ENCODE peak calls at places on chromosomes 7 and 10, in six cellular contexts. One of them, this sample, is unnamed. For H3K9me3, the result is how much of the 10 kb centered on the place peaks cover.

GRCh38 chr7:47277321-47277781 is 304.6 kb downstream of the TNS3 start:
- DNase-seq in lower lobe of right lung: no peak
- DNase-seq in fibroblast of lung: no peak
- DNase-seq in Panc1: no peak
- DNase-seq in thyroid gland: no peak
- DNase-seq in body of pancreas: no peak
- DNase-seq in this sample: no peak

GRCh38 chr10:24957624-24958435 is 5.4 kb upstream of the PRTFDC1 start:
- DNase-seq in lower lobe of right lung: no peak
- DNase-seq in fibroblast of lung: peak
- DNase-seq in Panc1: no peak
- DNase-seq in thyroid gland: no peak
- DNase-seq in body of pancreas: no peak
- DNase-seq in this sample: no peak

GRCh38 chr7:148433521-148434180 is 156.9 kb upstream of the C7orf33 start:
- DNase-seq in lower lobe of right lung: no peak
- DNase-seq in fibroblast of lung: no peak
- DNase-seq in Panc1: no peak
- DNase-seq in thyroid gland: no peak
- DNase-seq in body of pancreas: no peak
- DNase-seq in this sample: no peak

GRCh38 chr10:118868618-118869017 is 113.8 kb upstream of the CACUL1 start:
- DNase-seq in lower lobe of right lung: no peak
- DNase-seq in fibroblast of lung: no peak
- DNase-seq in Panc1: no peak
- DNase-seq in thyroid gland: peak
- DNase-seq in body of pancreas: no peak
- DNase-seq in this sample: no peak

GRCh38 chr7:115724400-115725056 is 306.0 kb downstream of the TFEC start:
- DNase-seq in lower lobe of right lung: no peak
- DNase-seq in fibroblast of lung: no peak
- DNase-seq in Panc1: no peak
- DNase-seq in thyroid gland: peak
- DNase-seq in body of pancreas: peak
- DNase-seq in this sample: no peak

GRCh38 chr10:69224862-69225657 is 4.9 kb downstream of the HKDC1 start:
- DNase-seq in lower lobe of right lung: no peak
- DNase-seq in fibroblast of lung: no peak
- DNase-seq in Panc1: no peak
- DNase-seq in thyroid gland: no peak
- DNase-seq in body of pancreas: no peak
- DNase-seq in this sample: no peak

GRCh38 chr7:107579881-107580715 is at the start of gene BCAP29:
- DNase-seq in lower lobe of right lung: peak
- DNase-seq in fibroblast of lung: peak
- DNase-seq in Panc1: no peak
- DNase-seq in thyroid gland: peak
- DNase-seq in body of pancreas: peak
- DNase-seq in this sample: peak

GRCh38 chr7:139658919-139659675 is 118.7 kb downstream of the HIPK2 start:
- DNase-seq in lower lobe of right lung: no peak
- DNase-seq in fibroblast of lung: no peak
- DNase-seq in Panc1: no peak
- DNase-seq in thyroid gland: no peak
- DNase-seq in body of pancreas: no peak
- DNase-seq in this sample: no peak

GRCh38 chr7:6367701-6368211 is 80.0 kb downstream of the DAGLB start:
- DNase-seq in lower lobe of right lung: no peak
- DNase-seq in fibroblast of lung: peak
- DNase-seq in Panc1: no peak
- DNase-seq in thyroid gland: no peak
- DNase-seq in body of pancreas: no peak
- DNase-seq in this sample: no peak

GRCh38 chr10:19412531-19412930 is 363.9 kb downstream of the MALRD1 start:
- DNase-seq in lower lobe of right lung: no peak
- DNase-seq in fibroblast of lung: peak
- DNase-seq in Panc1: no peak
- DNase-seq in thyroid gland: no peak
- DNase-seq in body of pancreas: no peak
- DNase-seq in this sample: no peak

GRCh38 chr7:918118-918425 is 36.4 kb downstream of the ADAP1 start:
- DNase-seq in lower lobe of right lung: peak
- DNase-seq in fibroblast of lung: no peak
- DNase-seq in Panc1: no peak
- DNase-seq in thyroid gland: no peak
- DNase-seq in body of pancreas: no peak
- DNase-seq in this sample: peak

GRCh38 chr10:21981118-21981517 is 22.4 kb downstream of the DNAJC1 start:
- DNase-seq in lower lobe of right lung: no peak
- DNase-seq in fibroblast of lung: no peak
- DNase-seq in Panc1: no peak
- DNase-seq in thyroid gland: no peak
- DNase-seq in body of pancreas: no peak
- DNase-seq in this sample: no peak

GRCh38 chr7:127819975-127820778 is 168.2 kb downstream of the SND1 start:
- DNase-seq in lower lobe of right lung: no peak
- DNase-seq in fibroblast of lung: peak
- DNase-seq in Panc1: no peak
- DNase-seq in thyroid gland: no peak
- DNase-seq in body of pancreas: no peak
- DNase-seq in this sample: no peak

DNA sequence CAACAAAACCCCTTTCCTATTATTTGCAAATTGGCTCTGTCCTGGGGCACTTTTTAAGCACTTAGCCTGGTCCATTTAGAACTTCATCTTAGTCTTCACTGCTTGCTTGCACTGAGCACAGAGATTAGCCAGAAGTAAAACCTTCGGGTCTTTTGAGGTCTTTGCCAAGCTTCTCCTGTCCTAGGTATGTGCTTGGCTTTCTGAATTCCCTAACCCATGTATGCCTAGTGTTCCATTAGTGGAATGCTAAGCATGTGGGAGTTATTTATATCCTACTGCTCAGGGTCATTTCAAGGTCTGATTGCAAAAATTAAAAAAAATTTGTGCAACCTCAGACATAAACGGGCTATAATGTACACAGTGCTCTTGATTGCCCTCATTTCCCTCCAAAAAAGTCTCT is 18.0 kb downstream of the ZNF37A start:
- DNase-seq in lower lobe of right lung: no peak
- DNase-seq in fibroblast of lung: peak
- DNase-seq in Panc1: no peak
- DNase-seq in thyroid gland: no peak
- DNase-seq in body of pancreas: no peak
- DNase-seq in this sample: no peak
- H3K9me3 ChIP-seq in lower lobe of right lung: half or more
- H3K9me3 ChIP-seq in fibroblast of lung: under half
- H3K9me3 ChIP-seq in Panc1: under half
- H3K9me3 ChIP-seq in thyroid gland: under half
- H3K9me3 ChIP-seq in body of pancreas: half or more
- H3K9me3 ChIP-seq in this sample: under half

DNA sequence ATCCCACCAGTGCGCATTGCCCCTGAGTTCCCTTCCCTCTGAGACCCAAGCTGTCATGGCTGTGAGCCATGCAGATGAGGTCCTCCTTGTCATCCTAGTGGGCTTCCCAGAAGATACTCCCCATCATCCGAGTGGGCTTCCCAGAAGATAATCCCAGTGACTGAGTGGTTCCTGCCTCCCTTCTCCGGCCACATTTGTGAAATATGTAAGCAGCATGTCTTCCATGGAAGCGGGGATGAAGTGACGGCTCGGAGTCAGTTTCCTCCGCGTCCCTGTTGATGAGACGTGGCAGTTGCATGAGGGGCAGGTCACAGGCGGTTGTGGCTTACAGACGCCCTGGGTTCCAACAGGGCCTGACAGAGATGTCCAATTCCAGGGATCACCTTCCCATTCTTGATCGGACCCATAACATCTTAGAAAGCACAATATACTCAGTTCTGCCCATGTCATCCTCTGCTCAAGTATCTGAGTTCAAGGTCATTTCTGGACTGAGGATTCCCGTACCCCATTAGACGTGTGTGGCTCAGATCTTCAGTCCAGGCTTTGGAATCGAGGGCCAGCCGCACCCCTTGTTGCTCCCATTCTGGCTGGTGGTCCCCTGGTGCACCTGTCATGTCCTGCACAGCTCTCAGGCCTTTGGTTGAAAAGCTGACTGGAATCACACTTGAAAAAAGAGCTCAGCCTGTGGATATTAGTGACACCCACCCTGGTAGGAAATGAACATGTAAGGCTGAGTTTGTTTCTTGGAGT is 166.9 kb downstream of the PTPRN2 start:
- DNase-seq in lower lobe of right lung: no peak
- DNase-seq in fibroblast of lung: no peak
- DNase-seq in Panc1: no peak
- DNase-seq in thyroid gland: no peak
- DNase-seq in body of pancreas: no peak
- DNase-seq in this sample: no peak
- H3K9me3 ChIP-seq in lower lobe of right lung: under half
- H3K9me3 ChIP-seq in fibroblast of lung: under half
- H3K9me3 ChIP-seq in Panc1: under half
- H3K9me3 ChIP-seq in thyroid gland: under half
- H3K9me3 ChIP-seq in body of pancreas: under half
- H3K9me3 ChIP-seq in this sample: under half

GRCh38 chr7:159166530-159166929 is 21.9 kb upstream of the VIPR2 start:
- DNase-seq in lower lobe of right lung: no peak
- DNase-seq in fibroblast of lung: no peak
- DNase-seq in Panc1: no peak
- DNase-seq in thyroid gland: no peak
- DNase-seq in body of pancreas: no peak
- DNase-seq in this sample: no peak

GRCh38 chr7:159165352-159165751 is 20.7 kb upstream of the VIPR2 start:
- DNase-seq in lower lobe of right lung: no peak
- DNase-seq in fibroblast of lung: no peak
- DNase-seq in Panc1: no peak
- DNase-seq in thyroid gland: no peak
- DNase-seq in body of pancreas: no peak
- DNase-seq in this sample: no peak

GRCh38 chr7:159167139-159167538 is 22.5 kb upstream of the VIPR2 start:
- DNase-seq in lower lobe of right lung: no peak
- DNase-seq in fibroblast of lung: no peak
- DNase-seq in Panc1: no peak
- DNase-seq in thyroid gland: no peak
- DNase-seq in body of pancreas: no peak
- DNase-seq in this sample: no peak

GRCh38 chr7:159172314-159172892 is 27.7 kb upstream of the VIPR2 start:
- DNase-seq in lower lobe of right lung: no peak
- DNase-seq in fibroblast of lung: no peak
- DNase-seq in Panc1: no peak
- DNase-seq in thyroid gland: no peak
- DNase-seq in body of pancreas: no peak
- DNase-seq in this sample: no peak

DNA sequence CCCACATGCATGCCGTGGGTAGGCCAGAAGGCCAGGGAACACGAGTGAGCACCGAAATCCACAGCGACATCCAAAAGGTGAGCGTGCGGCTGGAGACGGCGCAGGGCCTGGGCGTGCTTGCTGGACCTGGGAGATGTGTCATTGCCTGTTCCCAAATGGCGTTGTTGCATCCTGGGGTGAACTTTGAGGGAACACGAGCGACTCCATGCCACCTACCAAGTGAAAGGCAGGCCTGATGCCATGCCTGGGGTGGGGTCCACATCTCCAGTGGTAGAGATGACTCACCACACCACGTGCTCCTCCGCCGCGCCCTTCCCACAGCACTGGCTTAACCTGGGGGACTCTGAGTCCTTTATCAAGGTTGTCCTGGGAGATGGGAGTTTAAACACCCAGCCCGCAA is 24.7 kb upstream of the VIPR2 start:
- DNase-seq in lower lobe of right lung: no peak
- DNase-seq in fibroblast of lung: no peak
- DNase-seq in Panc1: no peak
- DNase-seq in thyroid gland: no peak
- DNase-seq in body of pancreas: no peak
- DNase-seq in this sample: no peak
- H3K9me3 ChIP-seq in lower lobe of right lung: under half
- H3K9me3 ChIP-seq in fibroblast of lung: under half
- H3K9me3 ChIP-seq in Panc1: under half
- H3K9me3 ChIP-seq in thyroid gland: under half
- H3K9me3 ChIP-seq in body of pancreas: under half
- H3K9me3 ChIP-seq in this sample: under half

GRCh38 chr10:104273291-104273690 is 4.3 kb downstream of the GSTO2 start:
- DNase-seq in lower lobe of right lung: no peak
- DNase-seq in fibroblast of lung: no peak
- DNase-seq in Panc1: no peak
- DNase-seq in thyroid gland: no peak
- DNase-seq in body of pancreas: no peak
- DNase-seq in this sample: no peak
- H3K9me3 ChIP-seq in lower lobe of right lung: under half
- H3K9me3 ChIP-seq in fibroblast of lung: under half
- H3K9me3 ChIP-seq in Panc1: under half
- H3K9me3 ChIP-seq in thyroid gland: under half
- H3K9me3 ChIP-seq in body of pancreas: under half
- H3K9me3 ChIP-seq in this sample: under half

DNA sequence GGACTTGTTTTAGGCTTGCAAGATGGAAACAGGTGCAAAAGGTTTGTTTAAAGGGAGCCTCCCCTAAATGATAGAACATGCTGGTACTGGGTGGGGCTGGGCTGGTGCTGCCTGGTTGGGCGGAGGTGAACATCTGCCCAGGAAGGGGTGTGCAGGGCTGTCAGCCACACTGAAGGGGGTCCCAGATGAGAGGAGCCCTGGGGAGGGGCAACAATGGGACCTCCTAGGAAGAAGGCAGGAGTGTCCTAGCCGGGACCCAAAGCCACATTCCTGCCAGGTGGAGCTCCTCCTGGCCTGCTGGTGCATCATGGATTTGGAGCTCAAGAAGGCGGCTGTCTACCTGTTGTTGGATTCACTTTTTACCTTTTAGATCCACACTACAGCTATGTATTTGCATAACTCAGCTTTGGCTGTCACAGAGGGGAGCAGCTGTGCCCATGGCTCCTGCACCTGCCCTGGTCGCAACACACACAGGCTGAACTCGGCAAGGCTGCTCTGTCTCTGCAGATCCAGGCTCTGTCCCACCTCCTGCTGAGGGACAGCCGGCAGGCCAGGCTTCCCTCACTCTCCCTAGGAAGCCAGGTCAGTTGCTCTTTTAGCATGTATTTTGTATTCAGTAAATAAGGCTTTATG is 59.9 kb downstream of the ADARB2 start:
- DNase-seq in lower lobe of right lung: no peak
- DNase-seq in fibroblast of lung: no peak
- DNase-seq in Panc1: no peak
- DNase-seq in thyroid gland: no peak
- DNase-seq in body of pancreas: no peak
- DNase-seq in this sample: no peak
- H3K9me3 ChIP-seq in lower lobe of right lung: under half
- H3K9me3 ChIP-seq in fibroblast of lung: under half
- H3K9me3 ChIP-seq in Panc1: under half
- H3K9me3 ChIP-seq in thyroid gland: under half
- H3K9me3 ChIP-seq in body of pancreas: under half
- H3K9me3 ChIP-seq in this sample: under half